ENCODE peak calls at places on chromosome 18, in six cellular contexts. One of them, this sample, is unnamed.

GRCh38 chr18:62812242-62812641 is 96.9 kb downstream of the PHLPP1 start:
- DNase-seq in AG04449: no peak
- DNase-seq in HFF-Myc: no peak
- DNase-seq in CD4-positive, CD25-positive, alpha-beta regulatory T cell: no peak
- DNase-seq in heart right ventricle: no peak
- DNase-seq in SJSA1: no peak
- DNase-seq in this sample: no peak

GRCh38 chr18:21272016-21272582 is 30.1 kb downstream of the GREB1L start:
- DNase-seq in AG04449: no peak
- DNase-seq in heart right ventricle: no peak
- DNase-seq in HFF-Myc: no peak
- DNase-seq in SJSA1: no peak
- DNase-seq in CD4-positive, CD25-positive, alpha-beta regulatory T cell: no peak
- DNase-seq in this sample: peak; percentile 65

GRCh38 chr18:68779169-68779568 is 18.7 kb upstream of the CCDC102B start:
- DNase-seq in CD4-positive, CD25-positive, alpha-beta regulatory T cell: no peak
- DNase-seq in AG04449: no peak
- DNase-seq in heart right ventricle: no peak
- DNase-seq in HFF-Myc: no peak
- DNase-seq in SJSA1: no peak
- DNase-seq in this sample: no peak

GRCh38 chr18:63677490-63678225 is 16.0 kb upstream of the SERPINB3 start:
- DNase-seq in SJSA1: no peak
- DNase-seq in HFF-Myc: no peak
- DNase-seq in heart right ventricle: no peak
- DNase-seq in AG04449: no peak
- DNase-seq in CD4-positive, CD25-positive, alpha-beta regulatory T cell: no peak
- DNase-seq in this sample: no peak

GRCh38 chr18:48673456-48674197 is 134.8 kb downstream of the CTIF start:
- DNase-seq in HFF-Myc: no peak
- DNase-seq in CD4-positive, CD25-positive, alpha-beta regulatory T cell: no peak
- DNase-seq in heart right ventricle: no peak
- DNase-seq in AG04449: no peak
- DNase-seq in SJSA1: no peak
- DNase-seq in this sample: peak; percentile 29

GRCh38 chr18:43485565-43485964 is 208.3 kb upstream of the SYT4 start:
- DNase-seq in AG04449: no peak
- DNase-seq in CD4-positive, CD25-positive, alpha-beta regulatory T cell: no peak
- DNase-seq in HFF-Myc: no peak
- DNase-seq in heart right ventricle: no peak
- DNase-seq in SJSA1: no peak
- DNase-seq in this sample: no peak

GRCh38 chr18:8423051-8423558 is 186.1 kb upstream of the RAB12 start:
- DNase-seq in HFF-Myc: peak; percentile 26
- DNase-seq in CD4-positive, CD25-positive, alpha-beta regulatory T cell: no peak
- DNase-seq in heart right ventricle: no peak
- DNase-seq in SJSA1: no peak
- DNase-seq in AG04449: peak; percentile 7
- DNase-seq in this sample: no peak

GRCh38 chr18:79570266-79571201 is 109.1 kb upstream of the CTDP1 start:
- DNase-seq in heart right ventricle: no peak
- DNase-seq in SJSA1: peak; percentile 82
- DNase-seq in CD4-positive, CD25-positive, alpha-beta regulatory T cell: no peak
- DNase-seq in AG04449: peak; percentile 7
- DNase-seq in HFF-Myc: no peak
- DNase-seq in this sample: no peak

GRCh38 chr18:68449292-68449691 is 265.6 kb downstream of the TMX3 start:
- DNase-seq in heart right ventricle: no peak
- DNase-seq in CD4-positive, CD25-positive, alpha-beta regulatory T cell: no peak
- DNase-seq in HFF-Myc: peak; percentile 46
- DNase-seq in AG04449: peak; percentile 89
- DNase-seq in SJSA1: no peak
- DNase-seq in this sample: no peak

GRCh38 chr18:11733031-11733430 is 44.0 kb downstream of the GNAL start:
- DNase-seq in SJSA1: peak; percentile 67
- DNase-seq in heart right ventricle: peak; percentile 65
- DNase-seq in HFF-Myc: peak; percentile 4
- DNase-seq in CD4-positive, CD25-positive, alpha-beta regulatory T cell: peak; percentile 62
- DNase-seq in AG04449: no peak
- DNase-seq in this sample: peak; percentile 21

GRCh38 chr18:48983793-48984437 is 33.1 kb upstream of the SMAD7 start:
- DNase-seq in SJSA1: peak; percentile 77
- DNase-seq in AG04449: no peak
- DNase-seq in heart right ventricle: no peak
- DNase-seq in CD4-positive, CD25-positive, alpha-beta regulatory T cell: no peak
- DNase-seq in HFF-Myc: no peak
- DNase-seq in this sample: peak; percentile 50

GRCh38 chr18:56475250-56475649 is 163.1 kb downstream of the TXNL1 start:
- DNase-seq in HFF-Myc: no peak
- DNase-seq in AG04449: no peak
- DNase-seq in CD4-positive, CD25-positive, alpha-beta regulatory T cell: no peak
- DNase-seq in heart right ventricle: no peak
- DNase-seq in SJSA1: no peak
- DNase-seq in this sample: no peak

GRCh38 chr18:74980669-74981068 is 228.3 kb downstream of the PTGR3 start:
- DNase-seq in CD4-positive, CD25-positive, alpha-beta regulatory T cell: no peak
- DNase-seq in AG04449: no peak
- DNase-seq in heart right ventricle: no peak
- DNase-seq in HFF-Myc: no peak
- DNase-seq in SJSA1: no peak
- DNase-seq in this sample: no peak

GRCh38 chr18:77737412-77737811 is 487.8 kb downstream of the GALR1 start:
- DNase-seq in HFF-Myc: no peak
- DNase-seq in CD4-positive, CD25-positive, alpha-beta regulatory T cell: no peak
- DNase-seq in SJSA1: no peak
- DNase-seq in heart right ventricle: no peak
- DNase-seq in AG04449: no peak
- DNase-seq in this sample: no peak

GRCh38 chr18:7221424-7222155 is 9.3 kb upstream of the LRRC30 start:
- DNase-seq in AG04449: peak; percentile 14
- DNase-seq in heart right ventricle: peak; percentile 55
- DNase-seq in CD4-positive, CD25-positive, alpha-beta regulatory T cell: peak; percentile 5
- DNase-seq in SJSA1: peak; percentile 55
- DNase-seq in HFF-Myc: peak; percentile 42
- DNase-seq in this sample: peak; percentile 50

GRCh38 chr18:26510337-26510736 is 38.0 kb downstream of the KCTD1 start:
- DNase-seq in CD4-positive, CD25-positive, alpha-beta regulatory T cell: no peak
- DNase-seq in AG04449: no peak
- DNase-seq in heart right ventricle: no peak
- DNase-seq in HFF-Myc: no peak
- DNase-seq in SJSA1: no peak
- DNase-seq in this sample: no peak

GRCh38 chr18:48943333-48943732 is 7.4 kb downstream of the SMAD7 start:
- DNase-seq in CD4-positive, CD25-positive, alpha-beta regulatory T cell: no peak
- DNase-seq in HFF-Myc: no peak
- DNase-seq in SJSA1: no peak
- DNase-seq in AG04449: no peak
- DNase-seq in heart right ventricle: no peak
- DNase-seq in this sample: no peak

GRCh38 chr18:2606335-2606734 is 35.0 kb downstream of the NDC80 start:
- DNase-seq in heart right ventricle: no peak
- DNase-seq in HFF-Myc: no peak
- DNase-seq in CD4-positive, CD25-positive, alpha-beta regulatory T cell: peak; percentile 26
- DNase-seq in AG04449: no peak
- DNase-seq in SJSA1: no peak
- DNase-seq in this sample: no peak

GRCh38 chr18:46071894-46072867 is at the start of gene PSTPIP2:
- DNase-seq in HFF-Myc: no peak
- DNase-seq in heart right ventricle: peak; percentile 59
- DNase-seq in SJSA1: peak; percentile 71
- DNase-seq in CD4-positive, CD25-positive, alpha-beta regulatory T cell: peak; percentile 75
- DNase-seq in AG04449: no peak
- DNase-seq in this sample: no peak

GRCh38 chr18:2150566-2150965 is 420.7 kb downstream of the METTL4 start:
- DNase-seq in heart right ventricle: no peak
- DNase-seq in HFF-Myc: no peak
- DNase-seq in AG04449: no peak
- DNase-seq in SJSA1: no peak
- DNase-seq in CD4-positive, CD25-positive, alpha-beta regulatory T cell: no peak
- DNase-seq in this sample: no peak

GRCh38 chr18:32328974-32329373 is 139.1 kb downstream of the MEP1B start:
- DNase-seq in heart right ventricle: no peak
- DNase-seq in SJSA1: no peak
- DNase-seq in HFF-Myc: no peak
- DNase-seq in AG04449: no peak
- DNase-seq in CD4-positive, CD25-positive, alpha-beta regulatory T cell: no peak
- DNase-seq in this sample: no peak

GRCh38 chr18:31965331-31965970 is 22.5 kb upstream of the TRAPPC8 start:
- DNase-seq in AG04449: no peak
- DNase-seq in heart right ventricle: no peak
- DNase-seq in CD4-positive, CD25-positive, alpha-beta regulatory T cell: no peak
- DNase-seq in HFF-Myc: no peak
- DNase-seq in SJSA1: no peak
- DNase-seq in this sample: no peak

GRCh38 chr18:61833387-61833786 is 59.4 kb downstream of the RNF152 start:
- DNase-seq in CD4-positive, CD25-positive, alpha-beta regulatory T cell: peak; percentile 4
- DNase-seq in HFF-Myc: peak; percentile 63
- DNase-seq in heart right ventricle: no peak
- DNase-seq in SJSA1: no peak
- DNase-seq in AG04449: peak; percentile 28
- DNase-seq in this sample: peak; percentile 84

GRCh38 chr18:48296581-48296980 is 112.6 kb downstream of the ZBTB7C start:
- DNase-seq in heart right ventricle: no peak
- DNase-seq in HFF-Myc: no peak
- DNase-seq in SJSA1: peak; percentile 28
- DNase-seq in AG04449: no peak
- DNase-seq in CD4-positive, CD25-positive, alpha-beta regulatory T cell: no peak
- DNase-seq in this sample: no peak

GRCh38 chr18:31247574-31248199 is 70.3 kb upstream of the DSG1 start:
- DNase-seq in AG04449: no peak
- DNase-seq in SJSA1: no peak
- DNase-seq in CD4-positive, CD25-positive, alpha-beta regulatory T cell: no peak
- DNase-seq in heart right ventricle: no peak
- DNase-seq in HFF-Myc: no peak
- DNase-seq in this sample: no peak

GRCh38 chr18:36762074-36762473 is 66.7 kb downstream of the TPGS2 start:
- DNase-seq in HFF-Myc: no peak
- DNase-seq in heart right ventricle: no peak
- DNase-seq in AG04449: no peak
- DNase-seq in SJSA1: no peak
- DNase-seq in CD4-positive, CD25-positive, alpha-beta regulatory T cell: no peak
- DNase-seq in this sample: no peak

GRCh38 chr18:49249523-49249922 is 210.9 kb downstream of the DYM start:
- DNase-seq in CD4-positive, CD25-positive, alpha-beta regulatory T cell: no peak
- DNase-seq in SJSA1: no peak
- DNase-seq in AG04449: peak; percentile 67
- DNase-seq in heart right ventricle: no peak
- DNase-seq in HFF-Myc: peak; percentile 27
- DNase-seq in this sample: no peak

DNA sequence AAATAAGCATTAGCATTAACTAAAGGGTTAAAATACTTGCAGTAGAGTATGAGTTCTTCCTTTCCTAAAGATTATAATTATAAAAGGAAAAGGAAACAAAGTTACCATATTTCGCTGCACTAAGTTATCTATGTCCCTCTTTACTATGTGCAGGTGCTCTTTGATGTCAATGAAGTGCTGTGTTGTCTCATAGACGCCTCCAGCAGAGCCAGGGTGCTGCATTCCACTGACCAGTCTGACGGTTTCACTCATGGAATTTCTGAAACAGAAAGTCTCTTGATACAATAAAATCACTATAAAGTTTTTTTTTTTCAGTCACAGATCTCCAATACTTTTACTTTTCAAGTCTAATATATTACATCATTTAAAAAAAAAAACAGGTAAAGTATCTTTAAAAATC is 14.5 kb upstream of the CPLX4 start:
- DNase-seq in CD4-positive, CD25-positive, alpha-beta regulatory T cell: no peak
- DNase-seq in HFF-Myc: no peak
- DNase-seq in heart right ventricle: no peak
- DNase-seq in SJSA1: no peak
- DNase-seq in AG04449: no peak
- DNase-seq in this sample: no peak
- H3K4me3 ChIP-seq in CD4-positive, CD25-positive, alpha-beta regulatory T cell: no peak overlapping the region
- H3K4me3 ChIP-seq in HFF-Myc: no peak overlapping the region
- H3K4me3 ChIP-seq in heart right ventricle: no peak overlapping the region
- H3K4me3 ChIP-seq in SJSA1: no peak overlapping the region
- H3K4me3 ChIP-seq in AG04449: no peak overlapping the region
- H3K4me3 ChIP-seq in this sample: no peak overlapping the region

DNA sequence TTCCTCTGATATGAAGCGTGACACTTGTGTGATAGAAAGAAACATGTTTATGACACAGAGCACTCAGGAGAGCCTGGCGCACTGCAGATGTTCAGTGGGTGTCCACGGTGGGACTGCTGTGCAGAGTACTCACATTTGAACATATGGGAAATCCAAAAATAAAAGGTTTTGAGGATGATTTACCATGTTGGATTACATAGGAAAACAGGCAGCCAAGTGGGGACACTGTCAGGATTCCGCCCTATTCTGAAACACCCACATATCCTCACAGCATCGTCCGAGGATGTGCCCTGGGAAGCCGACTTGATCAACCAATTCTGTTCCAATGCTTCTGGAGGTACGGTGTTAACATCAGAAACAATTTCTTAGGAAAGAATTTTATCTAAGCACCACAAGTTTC is 263.7 kb downstream of the TGIF1 start:
- DNase-seq in heart right ventricle: no peak
- DNase-seq in SJSA1: no peak
- DNase-seq in AG04449: no peak
- DNase-seq in HFF-Myc: no peak
- DNase-seq in CD4-positive, CD25-positive, alpha-beta regulatory T cell: no peak
- DNase-seq in this sample: no peak
- H3K4me3 ChIP-seq in heart right ventricle: no peak overlapping the region
- H3K4me3 ChIP-seq in SJSA1: no peak overlapping the region
- H3K4me3 ChIP-seq in AG04449: no peak overlapping the region
- H3K4me3 ChIP-seq in HFF-Myc: no peak overlapping the region
- H3K4me3 ChIP-seq in CD4-positive, CD25-positive, alpha-beta regulatory T cell: no peak overlapping the region
- H3K4me3 ChIP-seq in this sample: no peak overlapping the region

GRCh38 chr18:23953984-23954383 is 60.6 kb upstream of the TTC39C start:
- DNase-seq in heart right ventricle: no peak
- DNase-seq in HFF-Myc: no peak
- DNase-seq in SJSA1: no peak
- DNase-seq in AG04449: no peak
- DNase-seq in CD4-positive, CD25-positive, alpha-beta regulatory T cell: no peak
- DNase-seq in this sample: no peak

GRCh38 chr18:23949863-23950262 is 64.7 kb upstream of the TTC39C start:
- DNase-seq in SJSA1: no peak
- DNase-seq in heart right ventricle: no peak
- DNase-seq in AG04449: no peak
- DNase-seq in CD4-positive, CD25-positive, alpha-beta regulatory T cell: no peak
- DNase-seq in HFF-Myc: no peak
- DNase-seq in this sample: no peak

GRCh38 chr18:23950644-23951043 is 63.9 kb upstream of the TTC39C start:
- DNase-seq in heart right ventricle: no peak
- DNase-seq in CD4-positive, CD25-positive, alpha-beta regulatory T cell: no peak
- DNase-seq in HFF-Myc: no peak
- DNase-seq in AG04449: no peak
- DNase-seq in SJSA1: no peak
- DNase-seq in this sample: no peak

GRCh38 chr18:23956483-23956882 is 58.1 kb upstream of the TTC39C start:
- DNase-seq in AG04449: no peak
- DNase-seq in HFF-Myc: no peak
- DNase-seq in CD4-positive, CD25-positive, alpha-beta regulatory T cell: no peak
- DNase-seq in heart right ventricle: no peak
- DNase-seq in SJSA1: no peak
- DNase-seq in this sample: no peak

GRCh38 chr18:23951206-23951605 is 63.3 kb upstream of the TTC39C start:
- DNase-seq in AG04449: no peak
- DNase-seq in SJSA1: no peak
- DNase-seq in heart right ventricle: no peak
- DNase-seq in HFF-Myc: no peak
- DNase-seq in CD4-positive, CD25-positive, alpha-beta regulatory T cell: no peak
- DNase-seq in this sample: no peak
- H3K4me3 ChIP-seq in AG04449: no peak overlapping the region
- H3K4me3 ChIP-seq in SJSA1: no peak overlapping the region
- H3K4me3 ChIP-seq in heart right ventricle: no peak overlapping the region
- H3K4me3 ChIP-seq in HFF-Myc: no peak overlapping the region
- H3K4me3 ChIP-seq in CD4-positive, CD25-positive, alpha-beta regulatory T cell: no peak overlapping the region
- H3K4me3 ChIP-seq in this sample: no peak overlapping the region

GRCh38 chr18:50315100-50315871 is 27.8 kb upstream of the CXXC1 start:
- DNase-seq in heart right ventricle: no peak
- DNase-seq in CD4-positive, CD25-positive, alpha-beta regulatory T cell: no peak
- DNase-seq in SJSA1: no peak
- DNase-seq in AG04449: no peak
- DNase-seq in HFF-Myc: no peak
- DNase-seq in this sample: no peak
- H3K4me3 ChIP-seq in heart right ventricle: no peak overlapping the region
- H3K4me3 ChIP-seq in CD4-positive, CD25-positive, alpha-beta regulatory T cell: no peak overlapping the region
- H3K4me3 ChIP-seq in SJSA1: no peak overlapping the region
- H3K4me3 ChIP-seq in AG04449: no peak overlapping the region
- H3K4me3 ChIP-seq in HFF-Myc: no peak overlapping the region
- H3K4me3 ChIP-seq in this sample: no peak overlapping the region

This sample was measured in Jurkat, Clone E6-1.